ENCODE peak calls at places on chromosomes 1 and 21, in five cellular contexts. One of them, this sample, is unnamed.
A peak's percentile ranks its signal among the peaks of the same experiment; 100 is the strongest.

GRCh38 chr1:224690576-224690975 is 74.5 kb downstream of the CNIH3 start:
- DNase-seq in caudate nucleus: no peak
- DNase-seq in NCI-H2081: no peak
- DNase-seq in M059J: no peak
- DNase-seq in substantia nigra: no peak
- DNase-seq in this sample: no peak

GRCh38 chr1:10860682-10861081 is 64.2 kb upstream of the CASZ1 start:
- DNase-seq in caudate nucleus: no peak
- DNase-seq in NCI-H2081: no peak
- DNase-seq in M059J: no peak
- DNase-seq in substantia nigra: no peak
- DNase-seq in this sample: no peak

GRCh38 chr1:221778535-221779142 is 36.8 kb upstream of the DUSP10 start:
- DNase-seq in caudate nucleus: no peak
- DNase-seq in NCI-H2081: no peak
- DNase-seq in M059J: no peak
- DNase-seq in substantia nigra: no peak
- DNase-seq in this sample: no peak

GRCh38 chr1:83942914-83943313 is 56.0 kb downstream of the TTLL7 start:
- DNase-seq in caudate nucleus: no peak
- DNase-seq in NCI-H2081: no peak
- DNase-seq in M059J: peak; percentile 61
- DNase-seq in substantia nigra: no peak
- DNase-seq in this sample: no peak

GRCh38 chr1:79040424-79041089 is 34.0 kb upstream of the ADGRL4 start:
- DNase-seq in caudate nucleus: no peak
- DNase-seq in NCI-H2081: no peak
- DNase-seq in M059J: no peak
- DNase-seq in substantia nigra: no peak
- DNase-seq in this sample: no peak

GRCh38 chr1:106749491-106749890 is 307.0 kb upstream of the PRMT6 start:
- DNase-seq in caudate nucleus: no peak
- DNase-seq in NCI-H2081: no peak
- DNase-seq in M059J: no peak
- DNase-seq in substantia nigra: no peak
- DNase-seq in this sample: no peak

GRCh38 chr1:115429242-115429641 is 91.2 kb upstream of the NGF start:
- DNase-seq in caudate nucleus: no peak
- DNase-seq in NCI-H2081: no peak
- DNase-seq in M059J: peak; percentile 97
- DNase-seq in substantia nigra: no peak
- DNase-seq in this sample: no peak

GRCh38 chr1:182709855-182710254 is 25.5 kb upstream of the RGS8 start:
- DNase-seq in caudate nucleus: no peak
- DNase-seq in NCI-H2081: no peak
- DNase-seq in M059J: no peak
- DNase-seq in substantia nigra: no peak
- DNase-seq in this sample: no peak

GRCh38 chr1:75097686-75098085 is 36.5 kb upstream of the LHX8 start:
- DNase-seq in caudate nucleus: no peak
- DNase-seq in NCI-H2081: peak; percentile 8
- DNase-seq in M059J: peak; percentile 75
- DNase-seq in substantia nigra: no peak
- DNase-seq in this sample: no peak

GRCh38 chr1:18530567-18531502 is 50.1 kb downstream of the KLHDC7A start:
- DNase-seq in caudate nucleus: no peak
- DNase-seq in NCI-H2081: no peak
- DNase-seq in M059J: peak; percentile 14
- DNase-seq in substantia nigra: no peak
- DNase-seq in this sample: no peak

GRCh38 chr21:36656138-36656537 is 42.8 kb upstream of the SIM2 start:
- DNase-seq in caudate nucleus: no peak
- DNase-seq in NCI-H2081: no peak
- DNase-seq in M059J: no peak
- DNase-seq in substantia nigra: no peak
- DNase-seq in this sample: no peak